ENCODE peak calls at places on chromosomes 11 and 22, in nine cellular contexts. X, E, G, Z, N, U, S, I and O are unnamed samples.
A peak's percentile ranks its signal among the peaks of the same experiment; 100 is the strongest.

GRCh38 chr11:128342511-128343133 is 244.7 kb downstream of the ETS1 start:
- DNase-seq in U (peak; percentile 37), N (peak; percentile 38), I (peak; percentile 64), Z (peak; percentile 40), X (no peak), E (peak; percentile 42), G (no peak), S (peak; percentile 72), O (peak; percentile 85)

GRCh38 chr11:130847517-130847916 is 68.8 kb downstream of the SNX19 start:
- DNase-seq in U (no peak), X (no peak), E (no peak), S (no peak), I (no peak), N (no peak), G (no peak), Z (peak; percentile 76), O (no peak)

GRCh38 chr22:44391481-44392445 is 79.0 kb upstream of the SHISAL1 start:
- DNase-seq in I (no peak), X (no peak), Z (no peak), G (no peak), E (no peak), S (peak; percentile 50), N (peak; percentile 1), U (no peak), O (peak; percentile 47)

GRCh38 chr11:3632070-3632660 is 9.6 kb downstream of the ART5 start:
- DNase-seq in U (no peak), G (no peak), N (no peak), E (no peak), S (no peak), Z (no peak), I (no peak), X (no peak), O (peak; percentile 33)

GRCh38 chr11:1174441-1175370 is 17.0 kb downstream of the MUC5AC start:
- DNase-seq in I (no peak), N (no peak), U (no peak), Z (no peak), E (no peak), G (peak; percentile 25), S (no peak), X (no peak), O (no peak)

GRCh38 chr11:96161271-96162089 is 181.5 kb downstream of the MAML2 start:
- DNase-seq in U (no peak), S (no peak), X (no peak), E (no peak), N (no peak), I (peak; percentile 34), Z (peak; percentile 55), G (no peak), O (no peak)

GRCh38 chr11:91303754-91304153 is 920.9 kb upstream of the FAT3 start:
- DNase-seq in G (no peak), X (no peak), Z (no peak), U (no peak), N (no peak), E (no peak), I (no peak), S (no peak), O (no peak)

GRCh38 chr22:43315687-43316217 is 27.4 kb downstream of the SCUBE1 start:
- DNase-seq in E (no peak), X (no peak), Z (no peak), G (no peak), I (no peak), S (no peak), N (no peak), U (no peak), O (no peak)

GRCh38 chr11:134019500-134019899 is 49.4 kb upstream of the JAM3 start:
- DNase-seq in Z (no peak), G (no peak), N (no peak), S (no peak), X (no peak), U (no peak), E (no peak), I (no peak), O (no peak)

GRCh38 chr22:37337204-37337943 is 55.1 kb downstream of the CYTH4 start:
- DNase-seq in Z (peak; percentile 49), U (no peak), N (no peak), I (no peak), G (no peak), X (no peak), E (no peak), S (no peak), O (no peak)

GRCh38 chr11:134235399-134235798 is 10.9 kb downstream of the VPS26B start:
- DNase-seq in E (no peak), U (no peak), X (no peak), N (no peak), G (no peak), S (no peak), I (no peak), Z (no peak), O (no peak)

GRCh38 chr22:25148149-25148691 is 51.4 kb upstream of the CRYBB3 start:
- DNase-seq in U (peak; percentile 80), N (peak; percentile 38), G (peak; percentile 52), S (peak; percentile 80), Z (no peak), X (peak; percentile 39), E (no peak), I (peak; percentile 30), O (no peak)

GRCh38 chr22:32794449-32795213 is 6.9 kb upstream of the TIMP3 start:
- DNase-seq in X (no peak), G (no peak), S (no peak), Z (peak; percentile 18), E (no peak), U (no peak), N (no peak), I (no peak), O (no peak)

GRCh38 chr11:95231126-95231880 is at the start of gene SESN3:
- DNase-seq in X (peak; percentile 99), N (peak; percentile 98), E (peak; percentile 99), U (peak; percentile 97), I (peak; percentile 99), S (peak; percentile 99), G (peak; percentile 99), Z (peak; percentile 100), O (peak; percentile 100)

GRCh38 chr11:92941676-92942571 is 27.5 kb upstream of the MTNR1B start:
- DNase-seq in G (no peak), I (peak; percentile 50), U (peak; percentile 14), X (peak; percentile 19), Z (peak; percentile 65), N (no peak), E (peak; percentile 33), S (no peak), O (no peak)

GRCh38 chr11:77144854-77145428 is 16.9 kb downstream of the MYO7A start:
- DNase-seq in S (no peak), G (no peak), I (peak; percentile 59), N (no peak), X (no peak), E (no peak), U (peak; percentile 70), Z (no peak), O (no peak)

GRCh38 chr22:24590596-24591173 is 2.2 kb downstream of the LRRC75B start:
- DNase-seq in N (no peak), E (no peak), U (no peak), S (no peak), Z (no peak), I (no peak), X (no peak), G (peak; percentile 13), O (no peak)

GRCh38 chr11:131973017-131973416 is 602.6 kb downstream of the NTM start:
- DNase-seq in G (no peak), N (no peak), S (no peak), Z (no peak), U (no peak), I (no peak), X (no peak), E (no peak), O (no peak)

GRCh38 chr11:113874920-113875413 is 405 bp downstream of the USP28 start:
- DNase-seq in Z (peak; percentile 30), S (no peak), E (no peak), N (no peak), U (peak; percentile 56), X (no peak), G (no peak), I (no peak), O (no peak)
- TF ChIP-seq CTCF in Z (no peak), S (no peak), E (peak; percentile 29), N (peak; percentile 44), U (no peak), X (no peak), G (no peak), I (no peak), O (peak; percentile 11)

GRCh38 chr22:46113110-46113909 is 37.0 kb upstream of the PPARA start:
- DNase-seq in G (no peak), X (no peak), I (no peak), U (no peak), E (no peak), S (no peak), Z (no peak), N (no peak), O (no peak)
- H3K4me1 ChIP-seq in G (peaks cover 19% of the 10 kb centered on the region), X (peaks cover 83% of the 10 kb centered on the region), I (peaks cover 3% of the 10 kb centered on the region), U (peaks cover 21% of the 10 kb centered on the region), E (peaks cover 6% of the 10 kb centered on the region), S (peaks cover 91% of the 10 kb centered on the region), Z (peaks cover 60% of the 10 kb centered on the region), N (peaks cover 88% of the 10 kb centered on the region), O (peaks cover 91% of the 10 kb centered on the region)

GRCh38 chr11:9616858-9617257 is 43.4 kb downstream of the WEE1 start:
- DNase-seq in E (peak; percentile 33), Z (peak; percentile 11), S (peak; percentile 50), X (no peak), N (no peak), G (no peak), U (no peak), I (no peak), O (no peak)

GRCh38 chr11:9613830-9614762 is 40.6 kb downstream of the WEE1 start:
- DNase-seq in E (peak; percentile 96), I (peak; percentile 94), X (peak; percentile 90), S (peak; percentile 88), U (peak; percentile 93), Z (peak; percentile 73), N (peak; percentile 88), G (peak; percentile 91), O (peak; percentile 99)

GRCh38 chr11:9616042-9616640 is 42.7 kb downstream of the WEE1 start:
- DNase-seq in Z (no peak), E (peak; percentile 42), X (no peak), S (no peak), G (no peak), N (no peak), I (no peak), U (no peak), O (no peak)

GRCh38 chr11:9613118-9613829 is 39.8 kb downstream of the WEE1 start:
- DNase-seq in U (peak; percentile 95), X (peak; percentile 95), S (peak; percentile 97), N (peak; percentile 93), E (peak; percentile 92), G (peak; percentile 96), Z (peak; percentile 98), I (peak; percentile 97), O (peak; percentile 97)

GRCh38 chr11:9615031-9615451 is 41.6 kb downstream of the WEE1 start:
- DNase-seq in X (no peak), U (no peak), I (no peak), Z (no peak), E (peak; percentile 94), N (no peak), S (no peak), G (no peak), O (no peak)
- H3K4me3 ChIP-seq in X (no peak overlapping the region), U (no peak overlapping the region), I (no peak overlapping the region), Z (no peak overlapping the region), E (peak overlapping the region; percentile 72), N (peak overlapping the region; percentile 71), S (no peak overlapping the region), G (no peak overlapping the region), O (no peak overlapping the region)

GRCh38 chr22:28935713-28936112 is 52.3 kb downstream of the ZNRF3 start:
- DNase-seq in S (no peak), N (no peak), Z (no peak), X (no peak), U (no peak), E (no peak), G (no peak), I (no peak), O (no peak)
- TF ChIP-seq CTCF in S (no peak), N (no peak), Z (peak; percentile 25), X (no peak), U (no peak), E (peak; percentile 32), G (no peak), I (no peak), O (no peak)